ENCODE peak calls at places on chromosomes 11 and 22, in four cellular contexts. I is H9, T is psoas muscle, S is cardiac muscle cell. E is an unnamed sample.

GRCh38 chr11:45227836-45228235 is 58.3 kb downstream of the SYT13 start:
- DNase-seq in S (no peak), I (no peak), T (no peak), E (no peak)

GRCh38 chr11:24163146-24163545 is 333.7 kb upstream of the LUZP2 start:
- DNase-seq in S (no peak), I (no peak), T (no peak), E (no peak)

GRCh38 chr11:72377596-72377995 is 56.7 kb downstream of the CLPB start:
- DNase-seq in S (no peak), I (no peak), T (no peak), E (no peak)

GRCh38 chr11:15195454-15196200 is 80.9 kb downstream of the INSC start:
- DNase-seq in S (no peak), T (no peak), I (no peak), E (no peak)

GRCh38 chr11:113971506-113972195 is 3.3 kb upstream of the HTR3A start:
- DNase-seq in T (no peak), I (no peak), S (no peak), E (no peak)

GRCh38 chr22:44956835-44957234 is 53.0 kb downstream of the PHF21B start:
- DNase-seq in T (no peak), S (no peak), I (peak; percentile 71), E (no peak)

GRCh38 chr11:1001682-1002081 is 34.8 kb downstream of the MUC6 start:
- DNase-seq in S (no peak), T (no peak), I (no peak), E (no peak)

GRCh38 chr11:8069771-8070170 is 11.2 kb upstream of the TUB start:
- DNase-seq in S (no peak), T (no peak), I (no peak), E (no peak)

GRCh38 chr11:5831196-5831829 is 10.4 kb downstream of the OR52E6 start:
- DNase-seq in T (no peak), I (peak; percentile 67), S (no peak), E (no peak)

GRCh38 chr11:9802291-9802861 is 138.5 kb downstream of the SWAP70 start:
- DNase-seq in S (no peak), I (no peak), T (no peak), E (no peak)

GRCh38 chr11:19498986-19499669 is 213.5 kb upstream of the NAV2 start:
- DNase-seq in T (no peak), I (no peak), S (no peak), E (no peak)

GRCh38 chr11:31412946-31413345 is 43.3 kb downstream of the DNAJC24 start:
- DNase-seq in I (no peak), S (no peak), T (no peak), E (no peak)

GRCh38 chr11:30107899-30108298 is 91.1 kb upstream of the KCNA4 start:
- DNase-seq in T (no peak), S (no peak), I (no peak), E (no peak)

GRCh38 chr11:65424200-65425104 is 1.9 kb downstream of the NEAT1 start:
- DNase-seq in S (no peak), I (no peak), T (peak; percentile 63), E (no peak)

GRCh38 chr22:46572911-46573780 is 35.7 kb upstream of the CELSR1 start:
- DNase-seq in S (no peak), I (no peak), T (no peak), E (peak; percentile 30)

GRCh38 chr22:26713823-26714449 is 56.5 kb downstream of the MIAT start:
- DNase-seq in I (no peak), S (peak; percentile 45), T (no peak), E (no peak)

GRCh38 chr11:89381094-89381493 is 110.1 kb downstream of the NOX4 start:
- DNase-seq in T (peak; percentile 12), S (no peak), I (no peak), E (peak; percentile 9)

GRCh38 chr11:111417766-111418435 is 38.8 kb upstream of the POU2AF1 start:
- DNase-seq in S (no peak), I (no peak), T (peak; percentile 37), E (peak; percentile 48)

GRCh38 chr11:74090701-74091100 is 80.1 kb downstream of the C2CD3 start:
- DNase-seq in I (no peak), T (no peak), S (no peak), E (no peak)

GRCh38 chr11:73997120-73997772 is 11.6 kb downstream of the UCP3 start:
- DNase-seq in S (no peak), T (no peak), I (no peak), E (no peak)

GRCh38 chr11:10282121-10282520 is 11.9 kb downstream of the SBF2 start:
- DNase-seq in S (no peak), T (no peak), I (no peak), E (no peak)

GRCh38 chr11:47415949-47416472 is 7.6 kb downstream of the SLC39A13 start:
- DNase-seq in T (peak; percentile 90), I (no peak), S (no peak), E (peak; percentile 90)

GRCh38 chr11:22192642-22193347 is at the start of gene ANO5:
- DNase-seq in I (peak; percentile 89), S (peak; percentile 80), T (peak; percentile 77), E (peak; percentile 89)

GRCh38 chr22:27775698-27776409 is 25.7 kb downstream of the MN1 start:
- DNase-seq in S (peak; percentile 52), T (peak; percentile 11), I (peak; percentile 53), E (no peak)

GRCh38 chr22:28771195-28771791 is 1.2 kb upstream of the CCDC117 start:
- DNase-seq in S (no peak), T (no peak), I (no peak), E (no peak)

GRCh38 chr22:21621891-21622623 is 7.8 kb downstream of the YDJC start:
- DNase-seq in T (no peak), I (no peak), S (no peak), E (no peak)

GRCh38 chr11:4626207-4627105 is 10.8 kb upstream of the OR51D1 start:
- DNase-seq in T (no peak), S (peak; percentile 89), I (peak; percentile 75), E (no peak)
- TF ChIP-seq CTCF in T (peak; percentile 60), S (peak; percentile 67), I (peak; percentile 85), E (peak; percentile 28)

GRCh38 chr11:69832561-69833413 is 13.6 kb upstream of the FGF3 start:
- DNase-seq in S (peak; percentile 27), I (peak; percentile 64), T (no peak), E (no peak)
- H3K27me3 ChIP-seq in S (no peaks in the 10 kb centered on the region), I (no peaks in the 10 kb centered on the region), T (no peaks in the 10 kb centered on the region), E (peaks cover 63% of the 10 kb centered on the region)

GRCh38 chr11:130383363-130384168 is 44.8 kb downstream of the ADAMTS8 start:
- DNase-seq in T (peak; percentile 46), S (peak; percentile 41), I (peak; percentile 69), E (no peak)

GRCh38 chr11:130379276-130379675 is 49.1 kb downstream of the ADAMTS8 start:
- DNase-seq in T (no peak), S (no peak), I (no peak), E (no peak)

DNA sequence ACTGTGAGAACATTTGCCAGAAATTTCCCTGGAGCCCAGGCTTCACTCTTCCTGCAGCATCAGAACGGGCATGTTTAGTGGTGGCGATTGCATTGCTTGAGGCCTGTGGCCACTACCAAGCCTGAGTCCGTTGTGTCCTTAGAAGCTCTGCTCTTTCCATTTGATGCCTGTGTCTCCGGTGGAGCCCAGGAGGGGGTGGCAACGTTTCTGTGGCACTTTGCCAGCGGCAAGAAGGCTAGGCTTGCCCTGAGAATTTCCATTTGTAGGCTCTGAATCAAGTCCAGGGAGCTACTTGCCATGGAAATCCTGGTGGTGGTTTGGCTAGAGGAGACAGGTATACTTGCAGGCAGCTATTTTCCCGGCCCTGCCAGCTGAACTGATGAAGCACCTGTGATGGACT is 47.1 kb downstream of the ADAMTS8 start:
- DNase-seq in T (no peak), I (no peak), S (peak; percentile 45), E (no peak)
- TF ChIP-seq CTCF in T (no peak), I (no peak), S (peak; percentile 6), E (no peak)

GRCh38 chr11:119335091-119335654 is 846 bp downstream of the RNF26 start:
- DNase-seq in I (no peak), T (no peak), S (no peak), E (no peak)
- H3K27me3 ChIP-seq in I (peaks cover 6% of the 10 kb centered on the region), T (no peaks in the 10 kb centered on the region), S (peaks cover 12% of the 10 kb centered on the region), E (peaks cover 5% of the 10 kb centered on the region)

E was measured in left lung.